ENCODE peak calls at places on chromosome 6, in five cellular contexts. K is SK-N-SH, H is sigmoid colon, Y is Panc1, D is stomach. M is an unnamed sample.
A peak's percentile ranks its signal among the peaks of the same experiment; 100 is the strongest.

GRCh38 chr6:7307533-7307932 is 5.5 kb downstream of the SSR1 start:
- DNase-seq in K (no peak), H (no peak), Y (no peak), D (no peak), M (no peak)

GRCh38 chr6:11810854-11811643 is 32.4 kb upstream of the ADTRP start:
- DNase-seq in K (no peak), H (no peak), Y (no peak), D (no peak), M (no peak)

GRCh38 chr6:113632220-113632864 is 224.8 kb upstream of the MARCKS start:
- DNase-seq in K (no peak), H (no peak), Y (peak; percentile 91), D (peak; percentile 45), M (peak; percentile 73)

GRCh38 chr6:29984992-29985391 is 42.7 kb downstream of the HLA-A start:
- DNase-seq in K (no peak), H (no peak), Y (no peak), D (no peak), M (peak; percentile 58)

GRCh38 chr6:75290136-75290535 is 5.5 kb upstream of the TMEM30A start:
- DNase-seq in K (no peak), H (no peak), Y (no peak), D (no peak), M (no peak)

GRCh38 chr6:156599977-156600647 is 177.1 kb upstream of the ARID1B start:
- DNase-seq in K (no peak), H (peak; percentile 87), Y (no peak), D (no peak), M (no peak)

GRCh38 chr6:75065524-75065923 is 140.3 kb downstream of the COL12A1 start:
- DNase-seq in K (no peak), H (no peak), Y (no peak), D (no peak), M (no peak)

GRCh38 chr6:79570802-79571367 is 33.7 kb upstream of the LCA5 start:
- DNase-seq in K (peak; percentile 54), H (no peak), Y (no peak), D (no peak), M (no peak)

GRCh38 chr6:112357801-112358200 is 10.7 kb downstream of the RFPL4B start:
- DNase-seq in K (no peak), H (no peak), Y (no peak), D (no peak), M (no peak)

GRCh38 chr6:91407706-91408105 is 820.8 kb upstream of the MAP3K7 start:
- DNase-seq in K (no peak), H (no peak), Y (no peak), D (no peak), M (no peak)

GRCh38 chr6:34473967-34474366 is 8.1 kb downstream of the PACSIN1 start:
- DNase-seq in K (no peak), H (no peak), Y (no peak), D (no peak), M (no peak)

GRCh38 chr6:39280247-39280731 is 33.9 kb downstream of the KCNK17 start:
- DNase-seq in K (no peak), H (no peak), Y (no peak), D (peak; percentile 60), M (no peak)

GRCh38 chr6:35486005-35486925 is 10.6 kb downstream of the TEAD3 start:
- DNase-seq in K (peak; percentile 25), H (peak; percentile 86), Y (no peak), D (peak; percentile 86), M (peak; percentile 79)

GRCh38 chr6:117265425-117266266 is at the start of gene VGLL2:
- DNase-seq in K (peak; percentile 55), H (peak; percentile 65), Y (no peak), D (no peak), M (peak; percentile 62)

GRCh38 chr6:3610206-3610605 is 141.3 kb downstream of the PXDC1 start:
- DNase-seq in K (no peak), H (no peak), Y (no peak), D (no peak), M (no peak)

GRCh38 chr6:114375803-114376202 is 33.0 kb upstream of the HS3ST5 start:
- DNase-seq in K (no peak), H (no peak), Y (no peak), D (no peak), M (no peak)

GRCh38 chr6:97917369-97917768 is 634.4 kb upstream of the MMS22L start:
- DNase-seq in K (no peak), H (no peak), Y (no peak), D (no peak), M (no peak)

GRCh38 chr6:6007311-6008113 is 787 bp upstream of the NRN1 start:
- DNase-seq in K (peak; percentile 68), H (no peak), Y (no peak), D (no peak), M (peak; percentile 68)

DNA sequence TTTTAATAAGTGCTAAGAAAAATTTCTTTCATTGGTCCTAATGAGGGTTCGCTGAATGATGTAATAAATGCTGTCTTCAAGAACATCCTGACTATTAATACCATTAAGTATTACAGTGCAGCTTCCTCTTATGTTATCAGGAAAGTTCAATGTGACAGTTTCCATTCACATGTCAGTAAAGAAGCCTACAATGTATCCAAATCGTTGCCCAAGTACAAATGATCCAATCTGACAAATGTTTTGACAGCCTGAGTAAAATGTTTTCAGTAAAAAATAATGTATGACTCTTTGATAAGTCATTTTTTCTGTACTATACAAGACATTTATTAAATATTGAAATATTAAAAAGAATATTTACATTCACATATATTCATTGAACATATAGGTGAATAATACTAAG is 496.1 kb upstream of the MANEA start:
- DNase-seq in K (no peak), H (no peak), Y (no peak), D (no peak), M (no peak)
- TF ChIP-seq POLR2AphosphoS5 in K (no peak), H (no peak), Y (no peak), D (no peak), M (no peak)

DNA sequence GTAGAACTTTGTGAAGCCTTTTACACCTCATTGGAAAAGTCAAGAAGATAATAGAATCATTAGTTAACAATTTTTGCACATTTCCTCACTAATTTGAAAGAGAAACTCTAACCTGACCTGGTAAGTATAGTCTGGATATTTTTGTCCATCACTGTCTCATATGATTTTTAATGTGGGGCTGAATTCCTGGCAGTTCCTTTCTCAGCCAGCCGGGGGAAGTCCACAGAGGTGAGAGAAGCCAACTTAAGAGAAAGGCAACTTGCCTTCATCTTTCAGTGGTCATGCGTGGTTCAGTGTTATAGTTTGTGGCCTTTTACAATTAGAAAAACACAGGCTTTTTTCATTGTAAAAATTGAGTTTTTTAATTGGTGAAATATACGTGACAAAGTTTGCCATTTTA is 80.6 kb downstream of the CDYL start:
- DNase-seq in K (peak; percentile 16), H (no peak), Y (no peak), D (no peak), M (no peak)
- TF ChIP-seq CTCF in K (no peak), H (no peak), Y (peak; percentile 41), D (no peak), M (no peak)

DNA sequence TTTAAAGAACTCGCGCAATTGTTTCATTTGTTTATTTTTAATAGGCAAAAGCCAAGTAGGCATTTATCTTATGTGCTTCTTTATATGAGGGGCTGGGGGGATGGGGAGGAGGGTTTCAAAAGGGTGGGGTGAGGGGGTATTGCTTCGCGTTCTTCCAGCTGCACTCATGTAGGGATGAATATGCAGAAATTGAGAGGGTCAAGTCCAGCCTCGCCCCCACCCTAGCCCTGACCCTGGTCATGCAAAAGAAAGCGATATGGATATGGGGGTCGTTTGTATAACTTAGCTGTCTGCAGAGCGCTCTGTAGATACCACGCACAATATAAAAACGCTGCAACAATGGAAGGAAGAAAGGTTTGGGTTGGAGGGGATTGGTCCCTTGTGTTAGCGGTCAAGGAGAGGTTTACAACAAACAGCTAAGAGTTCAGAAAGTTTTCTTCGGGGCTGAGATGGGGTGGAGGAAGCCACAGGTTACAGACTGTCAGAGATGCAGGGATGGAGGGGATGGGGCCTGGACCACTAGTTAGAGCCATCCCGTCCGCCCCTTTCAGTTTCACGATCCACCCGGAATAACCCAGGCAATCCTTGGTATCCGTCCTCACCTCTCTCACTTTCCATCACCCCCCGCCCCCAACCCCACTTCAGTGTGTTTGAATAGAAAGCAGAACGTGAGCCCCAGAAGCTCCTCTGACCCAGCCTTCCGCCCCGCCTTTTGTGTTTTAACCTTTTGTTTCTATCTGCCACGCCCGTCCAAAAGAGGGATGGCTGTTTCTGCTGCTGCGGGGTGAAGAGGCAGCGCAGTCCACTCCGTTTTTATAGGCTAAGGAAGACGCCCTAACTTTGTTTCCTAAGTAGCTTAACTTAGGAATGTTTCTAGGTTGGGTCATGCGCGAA is 73.5 kb downstream of the SOX4 start:
- DNase-seq in K (peak; percentile 71), H (no peak), Y (no peak), D (no peak), M (no peak)
- TF ChIP-seq POLR2AphosphoS5 in K (no peak), H (peak; percentile 19), Y (no peak), D (no peak), M (no peak)

GRCh38 chr6:43452896-43453295 is 2.5 kb downstream of the DLK2 start:
- DNase-seq in K (no peak), H (no peak), Y (no peak), D (no peak), M (no peak)

GRCh38 chr6:43454290-43455033 is 886 bp downstream of the DLK2 start:
- DNase-seq in K (peak; percentile 94), H (peak; percentile 92), Y (no peak), D (peak; percentile 88), M (peak; percentile 92)

GRCh38 chr6:43453831-43454230 is 1.5 kb downstream of the DLK2 start:
- DNase-seq in K (no peak), H (no peak), Y (no peak), D (no peak), M (no peak)

GRCh38 chr6:43456737-43457126 is 1.4 kb upstream of the DLK2 start:
- DNase-seq in K (no peak), H (no peak), Y (no peak), D (no peak), M (no peak)

GRCh38 chr6:43455034-43455747 is at the start of gene DLK2:
- DNase-seq in K (peak; percentile 86), H (no peak), Y (no peak), D (no peak), M (no peak)
- TF ChIP-seq CTCF in K (no peak), H (no peak), Y (no peak), D (no peak), M (no peak)

GRCh38 chr6:42099340-42100028 is 42.9 kb downstream of the C6orf132 start:
- DNase-seq in K (no peak), H (no peak), Y (no peak), D (peak; percentile 88), M (no peak)

GRCh38 chr6:42095066-42095465 is 44.7 kb downstream of the TAF8 start:
- DNase-seq in K (no peak), H (no peak), Y (no peak), D (no peak), M (no peak)

GRCh38 chr6:42093582-42094329 is 43.4 kb downstream of the TAF8 start:
- DNase-seq in K (no peak), H (no peak), Y (no peak), D (peak; percentile 46), M (no peak)

GRCh38 chr6:42091718-42092023 is 41.3 kb downstream of the TAF8 start:
- DNase-seq in K (no peak), H (no peak), Y (no peak), D (no peak), M (no peak)

GRCh38 chr6:42095776-42096541 is 45.6 kb downstream of the TAF8 start:
- DNase-seq in K (no peak), H (no peak), Y (no peak), D (peak; percentile 41), M (no peak)
- TF ChIP-seq POLR2AphosphoS5 in K (no peak), H (no peak), Y (no peak), D (no peak), M (no peak)